ENCODE peak calls at places on chromosomes 7 and 10, in nine cellular contexts. One of them, this sample, is unnamed.

GRCh38 chr10:26981232-26981631 is 119.1 kb downstream of the ANKRD26 start:
- DNase-seq in pancreas: no peak
- DNase-seq in activated naive CD8-positive, alpha-beta T cell treated with anti-CD3 and anti-CD28 coated beads for 36 hours: no peak
- DNase-seq in aorta: no peak
- DNase-seq in T-helper 2 cell: no peak
- DNase-seq in fibroblast of gingiva: no peak
- DNase-seq in amygdala: no peak
- DNase-seq in nephron progenitor cell: no peak
- DNase-seq in glutamatergic neuron: no peak
- DNase-seq in this sample: no peak

GRCh38 chr7:3243256-3243655 is 57.8 kb upstream of the SDK1 start:
- DNase-seq in pancreas: no peak
- DNase-seq in activated naive CD8-positive, alpha-beta T cell treated with anti-CD3 and anti-CD28 coated beads for 36 hours: no peak
- DNase-seq in aorta: no peak
- DNase-seq in T-helper 2 cell: no peak
- DNase-seq in fibroblast of gingiva: no peak
- DNase-seq in amygdala: no peak
- DNase-seq in nephron progenitor cell: no peak
- DNase-seq in glutamatergic neuron: no peak
- DNase-seq in this sample: no peak

GRCh38 chr7:29588900-29589696 is 25.5 kb downstream of the PRR15 start:
- DNase-seq in pancreas: no peak
- DNase-seq in activated naive CD8-positive, alpha-beta T cell treated with anti-CD3 and anti-CD28 coated beads for 36 hours: peak; percentile 28
- DNase-seq in aorta: no peak
- DNase-seq in T-helper 2 cell: peak; percentile 22
- DNase-seq in fibroblast of gingiva: peak; percentile 34
- DNase-seq in amygdala: no peak
- DNase-seq in nephron progenitor cell: peak; percentile 48
- DNase-seq in glutamatergic neuron: peak; percentile 51
- DNase-seq in this sample: no peak

GRCh38 chr7:19944363-19945120 is 171.1 kb upstream of the TMEM196 start:
- DNase-seq in pancreas: no peak
- DNase-seq in activated naive CD8-positive, alpha-beta T cell treated with anti-CD3 and anti-CD28 coated beads for 36 hours: no peak
- DNase-seq in aorta: no peak
- DNase-seq in T-helper 2 cell: no peak
- DNase-seq in fibroblast of gingiva: no peak
- DNase-seq in amygdala: no peak
- DNase-seq in nephron progenitor cell: no peak
- DNase-seq in glutamatergic neuron: no peak
- DNase-seq in this sample: no peak

GRCh38 chr10:47384148-47384921 is at the start of gene ZNF488:
- DNase-seq in pancreas: peak; percentile 94
- DNase-seq in activated naive CD8-positive, alpha-beta T cell treated with anti-CD3 and anti-CD28 coated beads for 36 hours: peak; percentile 85
- DNase-seq in aorta: peak; percentile 94
- DNase-seq in T-helper 2 cell: peak; percentile 87
- DNase-seq in fibroblast of gingiva: peak; percentile 71
- DNase-seq in amygdala: peak; percentile 57
- DNase-seq in nephron progenitor cell: peak; percentile 88
- DNase-seq in glutamatergic neuron: peak; percentile 88
- DNase-seq in this sample: peak; percentile 73

GRCh38 chr7:43583424-43584199 is 704 bp downstream of the STK17A start:
- DNase-seq in pancreas: peak; percentile 83
- DNase-seq in activated naive CD8-positive, alpha-beta T cell treated with anti-CD3 and anti-CD28 coated beads for 36 hours: peak; percentile 65
- DNase-seq in aorta: peak; percentile 92
- DNase-seq in T-helper 2 cell: peak; percentile 91
- DNase-seq in fibroblast of gingiva: peak; percentile 45
- DNase-seq in amygdala: peak; percentile 14
- DNase-seq in nephron progenitor cell: peak; percentile 69
- DNase-seq in glutamatergic neuron: peak; percentile 59
- DNase-seq in this sample: peak; percentile 69

GRCh38 chr7:101744588-101744987 is 72.8 kb upstream of the CUX1 start:
- DNase-seq in pancreas: no peak
- DNase-seq in activated naive CD8-positive, alpha-beta T cell treated with anti-CD3 and anti-CD28 coated beads for 36 hours: no peak
- DNase-seq in aorta: no peak
- DNase-seq in T-helper 2 cell: no peak
- DNase-seq in fibroblast of gingiva: no peak
- DNase-seq in amygdala: no peak
- DNase-seq in nephron progenitor cell: no peak
- DNase-seq in glutamatergic neuron: no peak
- DNase-seq in this sample: no peak

GRCh38 chr7:139075871-139076686 is 33.4 kb downstream of the ZC3HAV1 start:
- DNase-seq in pancreas: no peak
- DNase-seq in activated naive CD8-positive, alpha-beta T cell treated with anti-CD3 and anti-CD28 coated beads for 36 hours: no peak
- DNase-seq in aorta: no peak
- DNase-seq in T-helper 2 cell: no peak
- DNase-seq in fibroblast of gingiva: no peak
- DNase-seq in amygdala: no peak
- DNase-seq in nephron progenitor cell: no peak
- DNase-seq in glutamatergic neuron: no peak
- DNase-seq in this sample: no peak

GRCh38 chr7:139245401-139245800 is 14.4 kb downstream of the UBN2 start:
- DNase-seq in pancreas: no peak
- DNase-seq in activated naive CD8-positive, alpha-beta T cell treated with anti-CD3 and anti-CD28 coated beads for 36 hours: no peak
- DNase-seq in aorta: no peak
- DNase-seq in T-helper 2 cell: no peak
- DNase-seq in fibroblast of gingiva: no peak
- DNase-seq in amygdala: no peak
- DNase-seq in nephron progenitor cell: no peak
- DNase-seq in glutamatergic neuron: no peak
- DNase-seq in this sample: no peak

GRCh38 chr10:131061221-131061620 is 250.3 kb downstream of the TCERG1L start:
- DNase-seq in pancreas: no peak
- DNase-seq in activated naive CD8-positive, alpha-beta T cell treated with anti-CD3 and anti-CD28 coated beads for 36 hours: no peak
- DNase-seq in aorta: peak; percentile 31
- DNase-seq in T-helper 2 cell: no peak
- DNase-seq in fibroblast of gingiva: no peak
- DNase-seq in amygdala: no peak
- DNase-seq in nephron progenitor cell: no peak
- DNase-seq in glutamatergic neuron: no peak
- DNase-seq in this sample: no peak

This sample was measured in posterior cingulate gyrus.